ENCODE peak calls at places on chromosomes 6 and 20, in four cellular contexts. S is astrocyte, K is lower leg skin, J is left ventricle myocardium inferior. I is an unnamed sample.

GRCh38 chr6:82573200-82573972 is 209.8 kb downstream of the TPBG start:
- DNase-seq in J (no peak), K (no peak), S (no peak), I (no peak)

GRCh38 chr20:18093388-18093787 is 35.7 kb upstream of the OVOL2 start:
- DNase-seq in S (no peak), K (peak), J (no peak), I (no peak)

GRCh38 chr6:46453221-46453620 is 38.0 kb downstream of the RCAN2 start:
- DNase-seq in S (peak), J (no peak), K (no peak), I (peak)

GRCh38 chr20:25624500-25624939 is 706 bp upstream of the NANP start:
- DNase-seq in J (no peak), S (no peak), K (no peak), I (no peak)

GRCh38 chr6:24313477-24314141 is 44.2 kb downstream of the DCDC2 start:
- DNase-seq in S (peak), K (no peak), J (no peak), I (no peak)

GRCh38 chr6:2868637-2869379 is 27.1 kb upstream of the SERPINB1 start:
- DNase-seq in K (no peak), S (no peak), J (no peak), I (no peak)

GRCh38 chr6:35038076-35038475 is 103.1 kb downstream of the TCP11 start:
- DNase-seq in S (no peak), K (peak), J (no peak), I (no peak)

GRCh38 chr20:3692706-3693294 is 11.0 kb upstream of the ADAM33 start:
- DNase-seq in J (no peak), K (no peak), S (no peak), I (no peak)

GRCh38 chr6:4185419-4185818 is 50.0 kb upstream of the ECI2 start:
- DNase-seq in S (no peak), K (no peak), J (no peak), I (no peak)

GRCh38 chr6:53829698-53830221 is 35.0 kb downstream of the LRRC1 start:
- DNase-seq in K (no peak), J (no peak), S (no peak), I (no peak)

GRCh38 chr6:110681543-110682459 is 133.5 kb downstream of the CDK19 start:
- DNase-seq in S (no peak), K (no peak), J (no peak), I (no peak)

GRCh38 chr6:145036848-145037567 is 698.3 kb downstream of the EPM2A start:
- DNase-seq in S (peak), K (no peak), J (no peak), I (no peak)

GRCh38 chr6:44088827-44089590 is 38.2 kb downstream of the MRPL14 start:
- DNase-seq in K (no peak), S (no peak), J (no peak), I (no peak)

GRCh38 chr6:167819640-167820039 is 7.1 kb upstream of the AFDN start:
- DNase-seq in S (no peak), J (no peak), K (no peak), I (no peak)

GRCh38 chr6:166926748-166927147 is 29.6 kb downstream of the RNASET2 start:
- DNase-seq in S (no peak), J (no peak), K (peak), I (no peak)

GRCh38 chr6:32459781-32460424 is 20.2 kb downstream of the HLA-DRA start:
- DNase-seq in K (no peak), J (no peak), S (no peak), I (no peak)

GRCh38 chr6:149098700-149099276 is 218.7 kb upstream of the TAB2 start:
- DNase-seq in S (no peak), J (no peak), K (no peak), I (no peak)

GRCh38 chr20:36493801-36494114 is 47.6 kb upstream of the MYL9 start:
- DNase-seq in J (peak), K (peak), S (peak), I (no peak)

GRCh38 chr6:1593286-1593957 is 16.3 kb upstream of the FOXC1 start:
- DNase-seq in K (peak), J (no peak), S (no peak), I (no peak)

GRCh38 chr20:47733892-47734291 is 51.4 kb downstream of the SULF2 start:
- DNase-seq in S (no peak), K (no peak), J (no peak), I (no peak)

GRCh38 chr6:34243901-34244884 is 4.6 kb downstream of the SMIM29 start:
- DNase-seq in J (no peak), K (peak), S (peak), I (no peak)

GRCh38 chr20:41507851-41508250 is 110.3 kb downstream of the CHD6 start:
- DNase-seq in S (no peak), J (no peak), K (no peak), I (no peak)

GRCh38 chr6:155954149-155954548 is 498.5 kb upstream of the NOX3 start:
- DNase-seq in K (no peak), J (no peak), S (no peak), I (no peak)

GRCh38 chr6:84136364-84137050 is 90.9 kb downstream of the CEP162 start:
- DNase-seq in K (no peak), S (no peak), J (no peak), I (no peak)

GRCh38 chr6:163123098-163123497 is 291.4 kb upstream of the QKI start:
- DNase-seq in K (no peak), J (no peak), S (no peak), I (no peak)

GRCh38 chr6:163122365-163122764 is 292.2 kb upstream of the QKI start:
- DNase-seq in S (no peak), J (no peak), K (no peak), I (no peak)

GRCh38 chr6:163118941-163119340 is 295.6 kb upstream of the QKI start:
- DNase-seq in S (no peak), K (no peak), J (no peak), I (no peak)

DNA sequence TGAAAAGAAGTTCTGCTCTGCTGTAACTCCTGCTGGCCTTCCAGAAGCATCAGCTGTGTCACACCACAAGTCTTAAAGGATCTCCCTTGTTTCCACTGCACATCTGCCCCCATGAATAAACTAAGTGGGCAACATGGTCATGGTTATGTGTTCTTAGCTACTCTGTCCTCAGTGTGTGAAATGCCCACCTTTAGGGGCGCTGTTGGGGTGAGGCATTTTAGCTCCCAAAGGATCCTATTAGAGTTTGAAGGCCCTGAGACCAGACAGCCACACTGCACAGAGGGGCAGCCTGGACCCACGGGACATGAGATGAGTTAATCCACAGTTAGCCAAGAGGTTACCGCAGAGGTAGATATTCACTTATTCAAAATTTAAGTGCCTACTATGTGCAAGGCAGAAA is 294.3 kb upstream of the QKI start:
- DNase-seq in K (no peak), S (no peak), J (no peak), I (no peak)
- TF ChIP-seq CTCF in K (no peak), S (no peak), J (no peak), I (no peak)

GRCh38 chr20:54539521-54540046 is 64.2 kb downstream of the DOK5 start:
- DNase-seq in J (no peak), K (no peak), S (peak), I (no peak)
- H3K4me3 ChIP-seq in J (no peak), K (no peak), S (no peak), I (no peak)

DNA sequence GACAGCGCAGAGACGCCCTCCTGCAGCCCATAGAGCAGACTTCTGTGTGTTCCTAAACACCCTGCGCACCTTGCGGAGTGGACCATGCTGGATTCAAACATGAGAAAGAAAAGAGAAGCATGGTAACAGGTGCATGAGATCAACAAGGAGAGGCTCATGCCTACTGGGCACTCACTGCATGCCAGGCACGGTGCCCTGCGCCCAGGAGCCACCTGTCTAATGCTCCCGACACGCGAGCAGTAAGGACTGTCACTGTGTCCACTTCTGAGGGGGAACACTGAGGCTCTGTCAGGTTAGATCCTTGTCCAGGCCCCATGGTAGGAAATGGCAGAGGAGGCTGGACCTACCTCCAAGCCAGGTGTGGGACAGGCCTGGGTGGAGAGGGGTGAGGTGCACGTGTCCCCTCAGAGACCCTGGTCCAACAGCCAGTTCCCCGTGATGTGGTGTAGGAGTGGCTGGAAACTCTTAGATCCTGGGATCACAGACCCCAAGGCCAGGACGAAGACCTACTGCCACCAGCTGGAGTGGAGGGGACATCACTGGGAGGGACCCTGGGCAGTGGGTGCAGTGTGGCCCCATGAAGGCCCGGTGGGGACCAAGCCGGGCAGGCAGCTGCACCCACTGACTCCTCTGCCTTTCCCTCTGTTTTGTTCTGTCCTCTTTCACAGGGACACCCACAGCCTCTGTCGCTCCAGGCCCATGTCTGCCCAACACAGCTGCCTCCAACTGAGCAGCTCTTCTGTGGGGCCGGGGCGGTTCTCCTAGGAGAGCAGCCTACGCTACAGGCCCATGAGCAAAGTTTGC is 29.5 kb downstream of the ZBP1 start:
- DNase-seq in K (no peak), S (no peak), J (no peak), I (no peak)
- TF ChIP-seq CTCF in K (no peak), S (no peak), J (no peak), I (no peak)

GRCh38 chr6:41028618-41029486 is 10.2 kb downstream of the UNC5CL start:
- DNase-seq in K (no peak), S (no peak), J (no peak), I (no peak)
- H3K4me3 ChIP-seq in K (peak), S (no peak), J (peak), I (peak)

DNA sequence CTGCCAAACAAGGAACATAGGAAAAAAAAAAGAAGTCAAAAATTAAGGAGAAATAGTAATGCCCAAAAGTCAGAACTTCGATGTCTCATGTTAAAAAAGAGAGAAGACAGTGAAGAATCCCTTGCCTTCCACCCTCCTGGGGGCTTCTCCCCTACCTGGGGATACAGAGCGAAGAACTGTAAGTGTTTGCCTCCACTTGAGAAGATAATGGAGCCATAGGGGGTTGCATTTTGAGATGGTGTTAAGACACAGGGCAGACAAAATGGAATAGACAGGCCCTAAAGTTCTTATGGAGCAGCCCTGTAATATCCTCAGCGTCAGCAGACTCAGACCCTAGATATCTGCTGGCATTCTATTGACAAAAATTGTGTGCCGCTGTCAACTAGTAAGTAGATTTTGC is 222.2 kb upstream of the MAP3K7 start:
- DNase-seq in K (no peak), J (no peak), S (no peak), I (no peak)
- TF ChIP-seq CTCF in K (no peak), J (no peak), S (no peak), I (no peak)

DNA sequence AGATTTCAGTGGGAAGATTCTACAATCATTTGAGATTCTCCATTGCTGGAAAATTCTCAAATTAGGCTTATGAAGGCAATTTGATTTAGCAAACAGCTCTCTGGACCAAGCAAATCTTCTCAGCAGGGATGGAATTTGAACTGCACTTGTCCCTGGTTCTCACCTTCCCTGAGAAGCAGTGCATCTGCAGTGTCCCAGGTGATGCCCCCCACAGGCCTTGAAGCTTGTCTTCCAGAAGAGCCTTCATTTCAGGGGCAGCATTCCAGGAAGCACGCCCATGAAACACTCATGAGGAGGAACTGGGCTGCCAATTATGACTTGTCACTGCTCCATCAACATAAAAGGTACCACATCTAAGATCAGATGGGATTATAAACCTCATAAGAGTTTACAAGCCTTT is 82.8 kb upstream of the HDAC2 start:
- DNase-seq in K (no peak), S (no peak), J (no peak), I (no peak)
- H3K4me3 ChIP-seq in K (no peak), S (no peak), J (no peak), I (no peak)

DNA sequence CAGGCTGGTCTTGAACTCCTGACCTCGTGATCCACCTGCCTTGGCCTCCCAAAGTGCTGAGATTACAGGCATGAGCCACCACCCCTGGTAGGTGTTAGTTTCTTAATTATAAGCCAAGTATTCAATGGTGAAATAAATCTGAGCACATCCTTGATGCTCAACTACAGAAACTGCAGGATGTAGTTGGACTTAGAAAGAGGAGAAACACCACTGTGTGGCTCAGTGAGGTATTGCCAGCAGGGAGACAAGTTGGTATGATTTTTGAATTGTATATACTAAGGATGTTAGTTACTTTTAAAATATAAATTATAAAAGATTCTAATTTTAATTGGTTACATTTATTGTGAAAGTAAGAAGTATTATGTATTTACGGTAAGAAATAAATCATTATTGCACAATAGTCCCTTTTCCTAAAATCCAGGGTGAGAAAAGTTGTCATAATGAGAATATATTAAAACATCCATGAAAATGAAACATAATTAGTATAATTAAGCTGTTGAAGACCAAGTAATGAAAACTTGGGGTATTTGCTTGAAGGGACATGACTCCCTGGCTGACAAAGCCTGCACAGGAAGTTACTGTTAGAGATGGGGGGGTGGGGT is 17.6 kb downstream of the SLC18B1 start:
- DNase-seq in K (no peak), J (no peak), S (no peak), I (peak)
- TF ChIP-seq CTCF in K (no peak), J (peak), S (peak), I (peak)

GRCh38 chr6:39073471-39074355 is 25.1 kb downstream of the GLP1R start:
- DNase-seq in J (no peak), K (peak), S (no peak), I (no peak)
- H3K4me3 ChIP-seq in J (no peak), K (no peak), S (no peak), I (no peak)

DNA sequence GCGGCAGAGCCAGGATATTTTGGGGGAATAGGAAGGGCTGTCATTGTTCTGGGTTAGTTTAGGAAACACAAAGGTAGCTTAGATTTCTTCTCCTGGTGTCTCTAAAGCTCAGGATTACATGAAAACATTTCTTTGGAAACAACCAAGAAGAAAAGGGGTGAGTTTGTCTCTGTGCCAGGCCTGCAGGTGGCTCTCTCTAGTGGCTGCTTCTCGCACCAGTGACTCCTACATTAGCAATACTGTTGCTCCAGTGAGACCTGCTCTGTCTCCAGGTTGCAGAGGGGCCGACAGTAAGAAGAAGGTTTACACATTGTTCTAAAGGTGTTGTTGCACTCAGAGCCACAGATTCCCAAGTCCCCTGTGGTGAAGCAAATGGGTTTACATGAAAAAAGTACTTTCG is 104.6 kb upstream of the GLP1R start:
- DNase-seq in J (no peak), K (no peak), S (no peak), I (no peak)
- TF ChIP-seq CTCF in J (no peak), K (no peak), S (no peak), I (no peak)

GRCh38 chr20:21684671-21685070 is 20.8 kb upstream of the PAX1 start:
- DNase-seq in K (no peak), J (no peak), S (no peak), I (no peak)

GRCh38 chr20:21682576-21682975 is 22.9 kb upstream of the PAX1 start:
- DNase-seq in J (no peak), K (no peak), S (no peak), I (no peak)

GRCh38 chr20:21681932-21682318 is 23.5 kb upstream of the PAX1 start:
- DNase-seq in K (no peak), S (no peak), J (no peak), I (no peak)

GRCh38 chr20:21677781-21678180 is 27.7 kb upstream of the PAX1 start:
- DNase-seq in K (no peak), S (no peak), J (no peak), I (no peak)

DNA sequence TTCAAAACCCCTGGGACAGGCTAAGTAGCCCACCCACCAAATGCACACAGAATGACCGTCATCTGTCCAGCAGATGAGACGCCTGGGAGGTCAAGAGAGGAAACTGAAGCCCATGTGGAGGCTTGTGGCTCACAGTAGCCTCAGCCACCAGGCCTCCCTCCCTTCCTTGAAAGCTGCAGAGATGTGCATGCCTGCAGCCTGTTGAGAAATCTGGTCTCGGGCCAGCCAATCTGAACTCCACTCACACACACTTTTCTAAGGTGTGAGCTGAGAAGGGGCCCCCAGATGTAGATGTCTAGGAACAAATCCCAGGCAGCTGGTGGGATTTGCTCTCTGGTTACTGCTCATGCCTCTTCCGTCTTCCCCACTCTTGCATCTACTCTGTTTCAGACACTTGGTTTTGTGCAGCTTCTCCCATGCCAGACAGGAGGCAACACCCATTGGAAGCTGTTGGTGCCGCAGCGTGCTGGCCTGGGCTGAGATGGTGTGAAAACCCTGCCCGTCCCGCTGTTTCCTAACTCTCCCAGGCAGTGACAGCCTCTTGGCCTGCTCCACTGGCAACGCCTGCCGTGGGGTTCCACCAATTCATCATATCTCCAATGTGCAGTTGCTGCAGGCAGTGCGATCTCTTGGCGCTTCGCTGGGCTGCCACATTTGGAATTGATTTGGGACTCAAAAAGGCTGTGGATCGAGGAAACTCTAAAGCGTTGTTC is 24.1 kb upstream of the PAX1 start:
- DNase-seq in J (no peak), K (peak), S (no peak), I (no peak)
- H3K4me3 ChIP-seq in J (peak), K (no peak), S (no peak), I (no peak)

I was measured in AG04449.